ENCODE peak calls at places on chromosomes 2 and 18, in nine cellular contexts. I, N, V, S, B, M, W, F and R are unnamed samples.

GRCh38 chr2:7721413-7721995 is 804.3 kb downstream of the RNF144A start:
- DNase-seq in F (no peak), W (no peak), V (no peak), S (no peak), M (peak), I (no peak), B (no peak), N (no peak), R (no peak)

GRCh38 chr2:19540739-19541503 is 182.5 kb upstream of the OSR1 start:
- DNase-seq in F (no peak), V (peak), B (peak), M (no peak), S (peak), W (no peak), I (peak), N (no peak), R (no peak)

GRCh38 chr2:36277146-36277808 is 78.3 kb upstream of the CRIM1 start:
- DNase-seq in I (peak), B (peak), N (no peak), S (peak), W (no peak), M (no peak), F (peak), V (peak), R (no peak)

GRCh38 chr2:225027061-225027762 is 15.1 kb downstream of the DOCK10 start:
- DNase-seq in N (no peak), F (peak), B (no peak), V (no peak), I (no peak), W (no peak), M (no peak), S (no peak), R (no peak)

GRCh38 chr18:43596106-43596712 is 318.9 kb upstream of the SYT4 start:
- DNase-seq in S (peak), B (no peak), I (no peak), M (no peak), N (no peak), F (no peak), W (no peak), V (peak), R (no peak)

GRCh38 chr2:40797115-40797514 is 345.2 kb upstream of the SLC8A1 start:
- DNase-seq in M (no peak), F (no peak), S (no peak), N (no peak), I (peak), B (peak), V (peak), W (no peak), R (no peak)

GRCh38 chr2:66489433-66489832 is 54.5 kb downstream of the MEIS1 start:
- DNase-seq in N (no peak), W (no peak), V (no peak), M (peak), S (no peak), I (no peak), B (no peak), F (no peak), R (no peak)

GRCh38 chr18:58144671-58145285 is 100.8 kb downstream of the NEDD4L start:
- DNase-seq in S (no peak), V (no peak), W (no peak), F (no peak), M (no peak), I (no peak), N (no peak), B (no peak), R (no peak)

GRCh38 chr2:30234180-30234971 is 3.0 kb downstream of the LBH start:
- DNase-seq in W (peak), S (no peak), B (peak), V (peak), N (no peak), F (peak), M (no peak), I (peak), R (no peak)

GRCh38 chr2:230924470-230925341 is at the start of gene GPR55:
- DNase-seq in B (no peak), I (peak), F (peak), V (no peak), N (no peak), W (peak), M (peak), S (no peak), R (peak)

GRCh38 chr18:32930695-32931301 is 158.0 kb upstream of the KLHL14 start:
- DNase-seq in N (no peak), B (peak), V (peak), M (no peak), F (no peak), W (peak), S (peak), I (no peak), R (peak)

GRCh38 chr18:36693931-36694661 is 134.7 kb downstream of the TPGS2 start:
- DNase-seq in W (no peak), V (no peak), F (no peak), S (no peak), B (no peak), M (peak), I (no peak), N (no peak), R (no peak)

GRCh38 chr2:43634604-43635306 is 2.3 kb upstream of the PLEKHH2 start:
- DNase-seq in B (no peak), F (no peak), W (no peak), I (peak), N (no peak), M (no peak), S (no peak), V (peak), R (no peak)

GRCh38 chr2:40823465-40823864 is 371.6 kb upstream of the SLC8A1 start:
- DNase-seq in N (no peak), F (no peak), W (no peak), B (no peak), M (no peak), S (no peak), I (no peak), V (no peak), R (no peak)

GRCh38 chr2:191645807-191646611 is 31.9 kb upstream of the NABP1 start:
- DNase-seq in V (peak), F (no peak), B (peak), N (no peak), I (no peak), W (no peak), S (no peak), M (no peak), R (no peak)

GRCh38 chr2:1972428-1972827 is 228.1 kb upstream of the PXDN start:
- DNase-seq in I (no peak), V (peak), N (no peak), W (peak), M (no peak), S (no peak), F (no peak), B (no peak), R (no peak)

GRCh38 chr2:167715932-167716331 is 531.5 kb downstream of the STK39 start:
- DNase-seq in M (no peak), F (no peak), V (no peak), W (no peak), B (no peak), N (no peak), I (no peak), S (no peak), R (no peak)

GRCh38 chr18:13539050-13539449 is 187.3 kb downstream of the FAM210A start:
- DNase-seq in S (no peak), F (peak), B (no peak), N (no peak), V (no peak), W (no peak), M (no peak), I (no peak), R (peak)

GRCh38 chr2:70726947-70727725 is 40.9 kb downstream of the ADD2 start:
- DNase-seq in S (no peak), I (no peak), V (peak), W (no peak), F (no peak), B (peak), M (no peak), N (no peak), R (no peak)

GRCh38 chr2:137493261-137493660 is 471.0 kb upstream of the HNMT start:
- DNase-seq in F (no peak), V (no peak), I (no peak), S (no peak), M (no peak), W (no peak), B (no peak), N (no peak), R (no peak)

GRCh38 chr18:48084858-48085257 is 154.4 kb upstream of the SMAD2 start:
- DNase-seq in F (no peak), I (no peak), M (no peak), W (no peak), N (no peak), S (no peak), B (no peak), V (no peak), R (no peak)

GRCh38 chr2:127625146-127625943 is 20.6 kb upstream of the GPR17 start:
- DNase-seq in M (no peak), W (no peak), V (no peak), B (no peak), F (no peak), N (peak), I (no peak), S (no peak), R (no peak)

GRCh38 chr18:11040823-11041712 is 108.3 kb downstream of the PIEZO2 start:
- DNase-seq in V (peak), W (peak), F (peak), S (peak), I (peak), M (peak), B (no peak), N (peak), R (peak)

GRCh38 chr2:27932396-27932795 is 41.9 kb downstream of the BABAM2 start:
- DNase-seq in S (peak), F (no peak), I (no peak), W (peak), M (no peak), N (no peak), V (peak), B (peak), R (no peak)

GRCh38 chr18:63182861-63183260 is 136.7 kb downstream of the BCL2 start:
- DNase-seq in N (no peak), M (no peak), F (no peak), W (no peak), S (no peak), I (no peak), V (peak), B (no peak), R (no peak)

GRCh38 chr2:127157651-127158460 is 50.9 kb upstream of the BIN1 start:
- DNase-seq in B (no peak), N (no peak), I (no peak), S (no peak), V (no peak), F (peak), W (peak), M (peak), R (peak)

GRCh38 chr18:13548106-13548819 is 178.1 kb downstream of the FAM210A start:
- DNase-seq in W (peak), N (no peak), F (no peak), V (no peak), M (no peak), B (no peak), S (no peak), I (no peak), R (no peak)

GRCh38 chr2:19785432-19785831 is 116.4 kb downstream of the TTC32 start:
- DNase-seq in W (no peak), B (no peak), N (no peak), V (peak), M (no peak), F (no peak), S (no peak), I (no peak), R (no peak)

GRCh38 chr2:28413152-28413895 is 20.7 kb downstream of the FOSL2 start:
- DNase-seq in W (peak), F (no peak), I (no peak), M (peak), B (no peak), V (no peak), N (no peak), S (no peak), R (no peak)

GRCh38 chr18:42614619-42615293 is 500.7 kb downstream of the RIT2 start:
- DNase-seq in N (no peak), F (no peak), B (no peak), M (peak), W (no peak), S (no peak), I (no peak), V (no peak), R (no peak)

GRCh38 chr2:97953867-97954266 is 41.9 kb downstream of the TMEM131 start:
- DNase-seq in W (no peak), I (no peak), V (no peak), F (no peak), B (no peak), S (no peak), M (no peak), N (no peak), R (peak)

GRCh38 chr2:217695033-217695520 is 307.7 kb downstream of the TNS1 start:
- DNase-seq in B (peak), W (no peak), I (no peak), M (no peak), F (no peak), N (no peak), V (peak), S (no peak), R (no peak)